ENCODE peak calls at places on chromosomes 13 and 19, in four cellular contexts. Y is A549, C is K562, B is GM12878. S is an unnamed sample.

GRCh38 chr13:66994097-66994496 is 236.0 kb downstream of the PCDH9 start:
- DNase-seq in Y (peak), C (peak), B (no peak), S (peak)

GRCh38 chr19:13781547-13781946 is 7.3 kb downstream of the C19orf53 start:
- DNase-seq in Y (no peak), C (peak), B (no peak), S (no peak)

GRCh38 chr13:71864981-71865857 is 1.8 kb downstream of the DACH1 start:
- DNase-seq in Y (no peak), C (no peak), B (no peak), S (no peak)

GRCh38 chr13:45830121-45830520 is 21.4 kb downstream of the SIAH3 start:
- DNase-seq in Y (no peak), C (no peak), B (no peak), S (no peak)

GRCh38 chr19:4547303-4548237 is 7.7 kb upstream of the LRG1 start:
- DNase-seq in Y (peak), C (peak), B (no peak), S (no peak)

GRCh38 chr19:4186087-4186993 is 3.9 kb downstream of the ANKRD24 start:
- DNase-seq in Y (peak), C (peak), B (no peak), S (peak)

GRCh38 chr13:40348096-40348679 is 318.3 kb downstream of the FOXO1 start:
- DNase-seq in Y (no peak), C (no peak), B (no peak), S (peak)

GRCh38 chr19:31340059-31341025 is 8.9 kb downstream of the TSHZ3 start:
- DNase-seq in Y (no peak), C (no peak), B (no peak), S (no peak)

GRCh38 chr13:30861836-30862467 is 44.1 kb upstream of the MEDAG start:
- DNase-seq in Y (no peak), C (no peak), B (no peak), S (no peak)

GRCh38 chr13:32897296-32897695 is 118.9 kb upstream of the KL start:
- DNase-seq in Y (no peak), C (no peak), B (no peak), S (no peak)

GRCh38 chr13:33494596-33495214 is 209.2 kb upstream of the STARD13 start:
- DNase-seq in Y (peak), C (peak), B (no peak), S (peak)

GRCh38 chr13:84574851-84575250 is 692.6 kb upstream of the SLITRK1 start:
- DNase-seq in Y (peak), C (no peak), B (no peak), S (no peak)

GRCh38 chr13:114286808-114287207 is 5.4 kb downstream of the UPF3A start:
- DNase-seq in Y (no peak), C (no peak), B (no peak), S (no peak)

GRCh38 chr13:45564108-45564507 is 51.4 kb downstream of the ERICH6B start:
- DNase-seq in Y (peak), C (no peak), B (no peak), S (peak)

GRCh38 chr19:1967087-1967608 is 26.2 kb downstream of the CSNK1G2 start:
- DNase-seq in Y (no peak), C (no peak), B (no peak), S (no peak)

GRCh38 chr19:38711726-38712153 is 32.5 kb downstream of the CAPN12 start:
- DNase-seq in Y (no peak), C (no peak), B (no peak), S (no peak)

GRCh38 chr13:47890146-47890814 is 110.8 kb downstream of the SUCLA2 start:
- DNase-seq in Y (no peak), C (no peak), B (no peak), S (no peak)

GRCh38 chr13:84137292-84137691 is 255.0 kb upstream of the SLITRK1 start:
- DNase-seq in Y (no peak), C (no peak), B (peak), S (no peak)

GRCh38 chr19:39479916-39480315 is 722 bp upstream of the TIMM50 start:
- DNase-seq in Y (no peak), C (peak), B (no peak), S (no peak)

GRCh38 chr13:26202365-26202972 is 19.6 kb downstream of the RNF6 start:
- DNase-seq in Y (no peak), C (no peak), B (no peak), S (no peak)

GRCh38 chr19:55249841-55250240 is 9.0 kb downstream of the PPP6R1 start:
- DNase-seq in Y (no peak), C (no peak), B (no peak), S (no peak)

GRCh38 chr19:55252760-55253159 is 6.1 kb downstream of the PPP6R1 start:
- DNase-seq in Y (no peak), C (no peak), B (no peak), S (no peak)

GRCh38 chr19:55253264-55253663 is 5.6 kb downstream of the PPP6R1 start:
- DNase-seq in Y (no peak), C (no peak), B (no peak), S (no peak)

GRCh38 chr19:55250262-55251036 is 8.4 kb downstream of the PPP6R1 start:
- DNase-seq in Y (no peak), C (no peak), B (no peak), S (no peak)

DNA sequence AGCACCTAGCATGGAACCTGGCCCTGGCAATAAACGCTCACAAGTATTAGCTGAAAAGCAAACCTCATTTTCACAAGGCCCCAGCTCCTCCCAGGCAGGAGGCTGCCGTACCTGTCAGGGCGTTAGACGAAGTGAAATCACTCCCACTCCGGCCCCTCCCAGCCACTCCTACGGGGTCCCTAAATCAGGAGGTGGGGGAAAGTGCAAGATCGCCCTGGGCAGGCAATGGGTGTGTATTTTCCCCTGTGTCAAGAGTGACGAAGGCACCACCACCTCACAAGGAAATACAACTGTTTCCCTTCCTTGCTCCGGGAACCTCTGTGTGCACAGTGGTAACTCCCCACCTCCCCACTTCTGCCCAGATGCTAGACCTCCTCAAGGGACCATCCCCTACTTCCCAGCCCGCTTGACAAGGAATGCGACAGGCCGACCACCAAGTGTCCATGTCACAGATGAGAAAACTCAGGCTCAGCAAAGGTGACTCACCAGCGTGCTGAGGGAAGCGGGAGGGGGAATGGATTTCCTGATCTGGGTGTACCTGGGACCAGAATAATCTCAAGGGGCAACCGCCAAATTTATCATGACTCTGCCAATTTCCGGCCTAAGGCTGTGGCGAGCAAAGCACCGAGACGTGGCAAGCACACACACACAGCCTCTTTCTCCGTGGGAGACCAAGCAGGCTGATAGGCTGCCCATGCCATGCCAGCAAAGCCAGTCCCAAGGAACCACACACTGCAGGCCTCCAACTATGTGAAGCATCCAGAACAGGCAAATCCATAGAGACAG is 7.3 kb downstream of the PPP6R1 start:
- DNase-seq in Y (no peak), C (no peak), B (no peak), S (no peak)
- TF ChIP-seq POLR2AphosphoS2 in Y (no peak), C (no peak), B (no peak), S (no peak)

GRCh38 chr19:10625762-10626138 is 397 bp downstream of the SLC44A2 start:
- DNase-seq in Y (no peak), C (no peak), B (no peak), S (no peak)

GRCh38 chr19:10621966-10622365 is 3.4 kb upstream of the SLC44A2 start:
- DNase-seq in Y (no peak), C (no peak), B (no peak), S (no peak)

GRCh38 chr19:10620786-10621185 is 4.6 kb upstream of the SLC44A2 start:
- DNase-seq in Y (no peak), C (peak), B (no peak), S (no peak)

GRCh38 chr19:10624585-10624984 is 768 bp upstream of the SLC44A2 start:
- DNase-seq in Y (no peak), C (no peak), B (no peak), S (no peak)

GRCh38 chr19:10625003-10625761 is at the start of gene SLC44A2:
- DNase-seq in Y (no peak), C (no peak), B (no peak), S (no peak)
- TF ChIP-seq POLR2AphosphoS2 in Y (no peak), C (no peak), B (no peak), S (no peak)

GRCh38 chr13:110063490-110063889 is 243.5 kb downstream of the COL4A1 start:
- DNase-seq in Y (no peak), C (no peak), B (no peak), S (no peak)

GRCh38 chr13:110062777-110063442 is 244.0 kb downstream of the COL4A1 start:
- DNase-seq in Y (no peak), C (no peak), B (no peak), S (no peak)

GRCh38 chr13:110064022-110064421 is 242.9 kb downstream of the COL4A1 start:
- DNase-seq in Y (no peak), C (no peak), B (no peak), S (no peak)

GRCh38 chr13:110061270-110061669 is 245.7 kb downstream of the COL4A1 start:
- DNase-seq in Y (no peak), C (no peak), B (no peak), S (no peak)

GRCh38 chr13:110062077-110062776 is 244.7 kb downstream of the COL4A1 start:
- DNase-seq in Y (no peak), C (no peak), B (no peak), S (no peak)
- TF ChIP-seq POLR2AphosphoS2 in Y (no peak), C (no peak), B (no peak), S (no peak)

GRCh38 chr13:65677906-65678305 is 1552.2 kb downstream of the PCDH9 start:
- DNase-seq in Y (no peak), C (no peak), B (no peak), S (no peak)
- TF ChIP-seq POLR2AphosphoS2 in Y (no peak), C (no peak), B (no peak), S (no peak)

GRCh38 chr13:93290503-93290902 is 63.9 kb downstream of the GPC6 start:
- DNase-seq in Y (no peak), C (peak), B (no peak), S (no peak)

GRCh38 chr13:93289842-93290241 is 63.2 kb downstream of the GPC6 start:
- DNase-seq in Y (no peak), C (no peak), B (no peak), S (no peak)

GRCh38 chr13:93293716-93294115 is 67.1 kb downstream of the GPC6 start:
- DNase-seq in Y (no peak), C (no peak), B (no peak), S (no peak)

GRCh38 chr13:93286047-93286446 is 59.4 kb downstream of the GPC6 start:
- DNase-seq in Y (no peak), C (no peak), B (no peak), S (no peak)

DNA sequence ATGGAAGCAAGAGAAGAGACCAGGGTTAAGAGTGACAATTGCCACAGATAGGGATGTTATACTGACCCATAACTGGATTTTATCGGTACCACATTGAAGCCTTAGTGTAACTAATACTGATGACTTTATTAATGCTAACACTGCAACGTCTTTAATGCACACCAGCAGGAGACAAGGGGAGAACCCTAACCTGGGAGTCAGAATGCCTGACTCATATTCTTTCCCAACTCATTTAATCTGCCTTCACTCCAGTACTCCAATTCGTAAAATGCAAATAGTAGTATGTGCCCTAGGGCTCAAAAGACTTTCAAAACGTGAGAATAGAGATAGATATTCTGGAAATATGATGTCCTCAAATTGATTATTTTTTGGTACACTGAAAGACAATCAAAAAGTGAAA is 62.4 kb downstream of the GPC6 start:
- DNase-seq in Y (no peak), C (no peak), B (no peak), S (no peak)
- TF ChIP-seq POLR2AphosphoS2 in Y (no peak), C (no peak), B (no peak), S (no peak)

GRCh38 chr13:94061316-94061715 is 418.2 kb downstream of the DCT start:
- DNase-seq in Y (no peak), C (no peak), B (no peak), S (no peak)
- TF ChIP-seq POLR2AphosphoS2 in Y (no peak), C (no peak), B (no peak), S (no peak)

GRCh38 chr19:18833849-18834643 is 2.3 kb downstream of the UPF1 start:
- DNase-seq in Y (no peak), C (peak), B (no peak), S (peak)
- TF ChIP-seq POLR2AphosphoS2 in Y (no peak), C (no peak), B (peak), S (no peak)

S was measured in HepG2.